ENCODE peak calls at places on chromosomes 1 and 21, in six cellular contexts. U, O, K, F, N and I are unnamed samples.

GRCh38 chr1:58367217-58367616 is 179.3 kb downstream of the OMA1 start:
- DNase-seq in F (no peak), U (no peak), K (no peak), O (no peak), N (no peak), I (no peak)

GRCh38 chr1:89737985-89738510 is 82.8 kb upstream of the LRRC8D start:
- DNase-seq in N (no peak), F (no peak), K (no peak), O (no peak), U (no peak), I (no peak)

GRCh38 chr21:38352536-38353219 is 95.9 kb downstream of the KCNJ15 start:
- DNase-seq in K (peak; percentile 68), U (peak; percentile 87), O (peak; percentile 86), N (peak; percentile 89), F (peak; percentile 63), I (peak; percentile 79)

GRCh38 chr1:200916152-200916551 is 21.5 kb downstream of the INAVA start:
- DNase-seq in N (no peak), O (no peak), F (no peak), K (peak; percentile 38), U (peak; percentile 93), I (no peak)

GRCh38 chr21:27818847-27819246 is 852.0 kb upstream of the ADAMTS5 start:
- DNase-seq in O (peak; percentile 52), K (no peak), N (peak; percentile 46), U (no peak), F (no peak), I (peak; percentile 40)

GRCh38 chr1:22869325-22869724 is 103.3 kb downstream of the LACTBL1 start:
- DNase-seq in N (no peak), F (no peak), K (no peak), O (no peak), U (no peak), I (no peak)

GRCh38 chr1:61247881-61248752 is 165.8 kb downstream of the NFIA start:
- DNase-seq in N (no peak), F (no peak), U (peak; percentile 52), K (peak; percentile 77), O (no peak), I (no peak)

GRCh38 chr1:192713921-192714320 is 78.0 kb downstream of the RGS13 start:
- DNase-seq in K (no peak), O (no peak), F (no peak), N (no peak), U (no peak), I (no peak)

GRCh38 chr1:203276916-203277535 is 28.3 kb upstream of the BTG2 start:
- DNase-seq in K (no peak), N (no peak), F (no peak), O (no peak), U (no peak), I (no peak)

GRCh38 chr1:205458777-205459566 is 3.1 kb upstream of the BLACAT1 start:
- DNase-seq in U (peak; percentile 85), F (peak; percentile 66), N (peak; percentile 76), K (peak; percentile 90), O (peak; percentile 75), I (peak; percentile 83)

GRCh38 chr1:76381450-76382108 is 307.0 kb downstream of the ST6GALNAC3 start:
- DNase-seq in F (no peak), U (peak; percentile 14), O (no peak), K (no peak), N (peak; percentile 9), I (no peak)

GRCh38 chr1:206050655-206051235 is 2.2 kb upstream of the RHEX start:
- DNase-seq in F (peak; percentile 99), O (peak; percentile 13), U (no peak), N (no peak), K (no peak), I (no peak)

GRCh38 chr1:18473195-18473815 is 7.4 kb upstream of the KLHDC7A start:
- DNase-seq in N (no peak), K (no peak), U (no peak), F (no peak), O (no peak), I (no peak)

GRCh38 chr1:66750578-66750977 is 1.7 kb upstream of the DYNLT5 start:
- DNase-seq in O (no peak), F (no peak), U (no peak), N (no peak), K (no peak), I (no peak)

GRCh38 chr1:66747500-66747899 is 4.8 kb upstream of the DYNLT5 start:
- DNase-seq in O (no peak), F (no peak), U (no peak), N (peak; percentile 46), K (no peak), I (no peak)

GRCh38 chr1:66752671-66753371 is 562 bp downstream of the DYNLT5 start:
- DNase-seq in U (no peak), O (no peak), F (no peak), N (no peak), K (peak; percentile 12), I (no peak)

GRCh38 chr1:66751160-66751559 is 1.1 kb upstream of the DYNLT5 start:
- DNase-seq in U (no peak), N (no peak), F (no peak), O (no peak), K (no peak), I (no peak)

GRCh38 chr1:66752000-66752592 is at the start of gene DYNLT5:
- DNase-seq in O (no peak), F (no peak), N (peak; percentile 81), U (peak; percentile 80), K (peak; percentile 77), I (peak; percentile 46)
- TF ChIP-seq EZH2phosphoT487 in O (no peak), F (no peak), N (no peak), U (no peak), K (no peak), I (peak; percentile 47)

DNA sequence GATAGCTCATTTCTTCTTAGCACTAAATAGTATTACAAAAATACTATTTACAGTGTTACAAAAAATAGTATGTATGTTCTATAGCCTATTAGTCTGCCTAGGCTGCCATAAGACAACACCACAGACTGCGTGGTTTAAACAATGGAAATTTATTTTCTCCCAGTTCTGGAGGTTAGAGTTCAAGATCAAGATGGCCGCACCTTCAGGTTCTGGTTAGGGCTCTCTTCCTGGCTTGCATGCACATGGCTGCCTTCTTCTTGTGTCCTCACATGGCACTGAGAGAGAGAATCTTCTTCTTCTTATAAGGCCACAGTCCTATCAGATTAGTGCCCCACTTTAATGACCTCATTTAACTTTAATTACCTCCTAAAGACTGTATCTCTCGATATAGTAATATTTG is 4.1 kb downstream of the ATF6 start:
- DNase-seq in O (no peak), K (no peak), F (no peak), N (no peak), U (no peak), I (no peak)
- H3K79me2 ChIP-seq in O (peaks cover 88% of the 10 kb centered on the region), K (peaks cover 30% of the 10 kb centered on the region), F (peaks cover 92% of the 10 kb centered on the region), N (peaks cover 91% of the 10 kb centered on the region), U (peaks cover 15% of the 10 kb centered on the region), I (peaks cover 81% of the 10 kb centered on the region)

GRCh38 chr1:233547726-233548125 is 66.2 kb upstream of the KCNK1 start:
- DNase-seq in U (no peak), F (no peak), N (no peak), K (no peak), O (no peak), I (no peak)
- TF ChIP-seq EZH2 in U (no peak), F (no peak), N (no peak), K (no peak), O (no peak), I (no peak)

DNA sequence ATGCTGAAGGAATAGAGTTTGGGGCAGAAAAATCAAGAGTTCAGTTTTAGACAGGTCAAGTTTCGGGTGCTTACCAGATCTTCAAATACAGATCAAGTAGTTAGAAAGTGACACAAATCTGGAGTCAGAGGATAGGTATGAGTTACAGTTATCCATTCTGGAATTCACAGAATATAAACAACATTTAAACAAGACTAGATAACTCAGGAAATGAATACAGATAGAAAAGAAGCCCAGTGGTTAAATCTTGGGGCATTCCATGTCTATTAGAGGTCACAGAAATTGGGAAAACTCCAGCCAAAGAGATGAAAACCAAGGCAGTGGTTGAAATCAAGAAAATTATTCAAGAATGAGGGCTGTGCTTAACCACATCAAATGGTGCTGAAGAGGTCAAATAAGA is 187.0 kb upstream of the HP1BP3 start:
- DNase-seq in U (no peak), O (no peak), K (no peak), N (peak; percentile 58), F (no peak), I (no peak)
- TF ChIP-seq EZH2phosphoT487 in U (no peak), O (no peak), K (no peak), N (no peak), F (no peak), I (no peak)

GRCh38 chr1:7373251-7373650 is 397.8 kb upstream of the VAMP3 start:
- DNase-seq in F (no peak), N (no peak), O (no peak), U (no peak), K (no peak), I (no peak)
- H3K79me2 ChIP-seq in F (no peaks in the 10 kb centered on the region), N (no peaks in the 10 kb centered on the region), O (no peaks in the 10 kb centered on the region), U (no peaks in the 10 kb centered on the region), K (no peaks in the 10 kb centered on the region), I (no peaks in the 10 kb centered on the region)

DNA sequence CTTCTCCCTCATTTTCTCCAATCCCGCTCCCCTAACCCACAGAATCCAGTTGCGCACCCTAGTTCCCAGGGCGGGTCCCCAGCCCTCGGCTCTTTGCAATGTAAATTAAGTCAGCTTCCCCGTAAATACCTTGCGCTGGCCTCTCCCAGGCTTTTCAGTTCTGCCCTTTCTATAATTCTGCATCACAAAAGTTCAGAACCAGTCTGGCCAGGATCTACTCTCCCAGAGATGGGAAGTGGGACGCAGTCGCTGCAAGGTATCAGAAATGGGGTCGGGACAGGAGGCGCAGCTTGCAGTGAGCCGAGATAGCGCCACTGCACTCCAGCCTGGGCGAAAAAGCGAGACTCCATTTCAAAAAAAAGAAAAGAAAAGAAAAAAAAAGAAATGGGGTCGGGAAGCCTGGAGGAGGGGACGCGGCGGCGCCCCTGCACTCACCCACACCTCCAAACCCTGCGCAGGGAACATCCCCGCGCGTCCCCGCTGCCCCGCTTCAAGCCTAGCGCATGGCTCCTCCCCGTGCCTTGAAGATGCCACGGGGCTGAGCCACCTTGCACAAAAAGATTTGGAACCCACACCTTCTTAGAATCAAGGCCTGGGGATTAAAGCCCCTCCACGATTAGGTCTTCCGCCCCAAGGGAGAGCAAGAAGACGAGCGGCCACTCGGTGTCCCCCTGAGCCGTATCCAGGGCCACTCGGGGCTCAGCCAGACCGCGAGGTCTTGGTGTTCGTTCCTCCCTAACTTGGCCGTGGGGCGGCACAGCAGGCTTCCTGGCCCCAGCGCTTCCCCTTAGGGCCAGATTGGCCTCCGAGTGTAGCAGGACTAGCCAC is 27.2 kb upstream of the ITLN2 start:
- DNase-seq in F (no peak), O (no peak), K (peak; percentile 58), U (peak; percentile 98), N (peak; percentile 7), I (no peak)
- TF ChIP-seq EZH2 in F (no peak), O (no peak), K (peak; percentile 85), U (no peak), N (peak; percentile 55), I (peak; percentile 93)

GRCh38 chr21:32520885-32521735 is 64.2 kb downstream of the TCP10L start:
- DNase-seq in K (no peak), N (peak; percentile 98), F (no peak), O (peak; percentile 55), U (no peak), I (peak; percentile 40)
- TF ChIP-seq EZH2phosphoT487 in K (no peak), N (peak; percentile 73), F (no peak), O (no peak), U (no peak), I (no peak)

GRCh38 chr1:36236302-36236701 is 12.1 kb downstream of the THRAP3 start:
- DNase-seq in U (no peak), O (no peak), K (no peak), F (no peak), N (no peak), I (no peak)
- H3K79me2 ChIP-seq in U (peaks cover 100% of the 10 kb centered on the region), O (peaks cover 99% of the 10 kb centered on the region), K (peaks cover 100% of the 10 kb centered on the region), F (peaks cover 99% of the 10 kb centered on the region), N (peaks cover 100% of the 10 kb centered on the region), I (peaks cover 98% of the 10 kb centered on the region)